ENCODE peak calls at places on chromosomes 5 and 9, in four cellular contexts. B, Z, S and N are unnamed samples.

GRCh38 chr5:108168915-108169314 is 213.0 kb downstream of the FBXL17 start:
- DNase-seq in B (no peak), S (peak), Z (peak), N (no peak)

GRCh38 chr5:138927979-138928378 is 52.8 kb upstream of the LRRTM2 start:
- DNase-seq in S (no peak), B (no peak), Z (no peak), N (no peak)

GRCh38 chr9:128902351-128903078 is 18.3 kb upstream of the PHYHD1 start:
- DNase-seq in S (no peak), B (no peak), Z (no peak), N (no peak)

GRCh38 chr5:127793879-127794278 is 90.7 kb downstream of the CCDC192 start:
- DNase-seq in B (no peak), S (no peak), Z (no peak), N (no peak)

GRCh38 chr5:88602584-88602983 is 280.4 kb downstream of the MEF2C start:
- DNase-seq in S (no peak), B (no peak), Z (no peak), N (no peak)

GRCh38 chr5:81235287-81236072 is 2.4 kb downstream of the CKMT2 start:
- DNase-seq in Z (no peak), S (no peak), B (no peak), N (no peak)

GRCh38 chr5:113140837-113141661 is 164.5 kb downstream of the DCP2 start:
- DNase-seq in B (no peak), S (no peak), Z (no peak), N (peak)

GRCh38 chr5:153508700-153509099 is 18.2 kb downstream of the GRIA1 start:
- DNase-seq in S (no peak), Z (no peak), B (no peak), N (no peak)

GRCh38 chr5:6616632-6617031 is 16.2 kb downstream of the NSUN2 start:
- DNase-seq in S (no peak), Z (no peak), B (no peak), N (no peak)

GRCh38 chr5:154267516-154267915 is 77.0 kb downstream of the GALNT10 start:
- DNase-seq in Z (no peak), S (no peak), B (no peak), N (no peak)

GRCh38 chr5:133083901-133084300 is 32.1 kb downstream of the HSPA4 start:
- DNase-seq in S (no peak), B (no peak), Z (no peak), N (no peak)

GRCh38 chr9:120434532-120434931 is 145.4 kb downstream of the CDK5RAP2 start:
- DNase-seq in B (no peak), S (no peak), Z (no peak), N (no peak)

GRCh38 chr5:111070272-111071134 is 1.0 kb upstream of the TSLP start:
- DNase-seq in S (no peak), B (no peak), Z (no peak), N (no peak)

GRCh38 chr5:159644053-159644452 is 272.2 kb upstream of the ADRA1B start:
- DNase-seq in Z (no peak), B (no peak), S (no peak), N (no peak)

GRCh38 chr5:149924481-149924880 is 20.1 kb downstream of the PDE6A start:
- DNase-seq in S (no peak), B (no peak), Z (no peak), N (no peak)

GRCh38 chr5:25393321-25393720 is 748.5 kb upstream of the CDH10 start:
- DNase-seq in Z (no peak), B (no peak), S (no peak), N (no peak)

GRCh38 chr9:37992924-37993349 is 76.1 kb downstream of the SHB start:
- DNase-seq in Z (no peak), S (no peak), B (no peak), N (no peak)

GRCh38 chr5:150503386-150503785 is 4.5 kb upstream of the NDST1 start:
- DNase-seq in B (no peak), S (no peak), Z (no peak), N (no peak)

GRCh38 chr9:75359638-75360037 is 271.3 kb downstream of the OSTF1 start:
- DNase-seq in B (no peak), Z (no peak), S (no peak), N (no peak)

GRCh38 chr5:54013556-54014157 is 296.7 kb downstream of the ARL15 start:
- DNase-seq in S (no peak), Z (no peak), B (no peak), N (peak)

GRCh38 chr5:31086839-31087415 is 106.6 kb upstream of the CDH6 start:
- DNase-seq in S (no peak), Z (no peak), B (no peak), N (no peak)

GRCh38 chr5:71865665-71866320 is 146.7 kb downstream of the CARTPT start:
- DNase-seq in S (no peak), Z (no peak), B (no peak), N (no peak)

GRCh38 chr9:115650768-115651167 is 502.8 kb upstream of the PAPPA start:
- DNase-seq in S (no peak), Z (no peak), B (no peak), N (no peak)

GRCh38 chr5:4901305-4901751 is 238.8 kb upstream of the ADAMTS16 start:
- DNase-seq in Z (no peak), B (no peak), S (no peak), N (no peak)

GRCh38 chr9:85269811-85270210 is 471.9 kb downstream of the AGTPBP1 start:
- DNase-seq in S (no peak), B (no peak), Z (no peak), N (no peak)

GRCh38 chr9:17216011-17216410 is 81.2 kb downstream of the CNTLN start:
- DNase-seq in S (no peak), B (no peak), Z (no peak), N (no peak)

GRCh38 chr9:69919461-69920061 is 98.9 kb downstream of the CFAP95 start:
- DNase-seq in B (peak), Z (peak), S (peak), N (peak)

GRCh38 chr9:122200960-122201635 is 27.7 kb downstream of the LHX6 start:
- DNase-seq in Z (no peak), S (no peak), B (no peak), N (no peak)

GRCh38 chr5:389891-390290 is 53.1 kb upstream of the EXOC3 start:
- DNase-seq in S (no peak), B (no peak), Z (no peak), N (no peak)